ENCODE peak calls at places on chromosomes 6 and 20, in ten cellular contexts. W is stomach, K is mesendoderm, Y is A549, M is sigmoid colon, X is neural progenitor cell, P is fibroblast of lung, R is upper lobe of left lung, Z is breast epithelium, L is lower lobe of right lung. G is an unnamed sample.
A peak's percentile ranks its signal among the peaks of the same experiment; 100 is the strongest.

GRCh38 chr6:94487371-94487770 is 1068.0 kb upstream of the EPHA7 start:
- DNase-seq in W (no peak), K (no peak), Y (no peak), M (no peak), X (no peak), P (no peak), R (no peak), Z (no peak), L (no peak), G (no peak)

GRCh38 chr6:47323887-47324286 is 14.2 kb upstream of the TNFRSF21 start:
- DNase-seq in W (no peak), K (no peak), Y (no peak), M (no peak), X (no peak), P (no peak), R (no peak), Z (no peak), L (no peak), G (no peak)

GRCh38 chr20:13024581-13024980 is 15.8 kb downstream of the SPTLC3 start:
- DNase-seq in W (no peak), K (no peak), Y (no peak), M (no peak), X (no peak), P (no peak), R (no peak), Z (no peak), L (no peak), G (no peak)

GRCh38 chr6:34445313-34445860 is 19.5 kb upstream of the RPS10 start:
- DNase-seq in W (no peak), K (no peak), Y (no peak), M (no peak), X (no peak), P (no peak), R (no peak), Z (no peak), L (no peak), G (no peak)

GRCh38 chr20:47455133-47456040 is 46.3 kb upstream of the NCOA3 start:
- DNase-seq in W (no peak), K (no peak), Y (peak; percentile 86), M (no peak), X (no peak), P (peak; percentile 24), R (no peak), Z (no peak), L (no peak), G (no peak)

GRCh38 chr6:151325075-151326050 is 66.0 kb downstream of the ZBTB2 start:
- DNase-seq in W (peak; percentile 48), K (peak; percentile 48), Y (peak; percentile 84), M (peak; percentile 92), X (peak; percentile 68), P (peak; percentile 87), R (peak; percentile 87), Z (no peak), L (peak; percentile 72), G (no peak)

GRCh38 chr6:83199173-83199864 is 6.2 kb downstream of the RWDD2A start:
- DNase-seq in W (no peak), K (no peak), Y (no peak), M (no peak), X (no peak), P (no peak), R (no peak), Z (no peak), L (no peak), G (no peak)

GRCh38 chr6:105982761-105983600 is 103.2 kb upstream of the PRDM1 start:
- DNase-seq in W (no peak), K (no peak), Y (no peak), M (no peak), X (no peak), P (no peak), R (no peak), Z (no peak), L (no peak), G (no peak)

GRCh38 chr6:11190625-11191245 is 41.7 kb downstream of the NEDD9 start:
- DNase-seq in W (no peak), K (peak; percentile 72), Y (no peak), M (no peak), X (no peak), P (no peak), R (no peak), Z (no peak), L (no peak), G (no peak)

GRCh38 chr6:129133770-129134192 is 250.8 kb downstream of the LAMA2 start:
- DNase-seq in W (no peak), K (no peak), Y (no peak), M (no peak), X (no peak), P (peak; percentile 43), R (no peak), Z (no peak), L (no peak), G (no peak)

GRCh38 chr6:108622601-108623335 is 62.1 kb downstream of the FOXO3 start:
- DNase-seq in W (no peak), K (no peak), Y (peak; percentile 10), M (peak; percentile 80), X (no peak), P (peak; percentile 96), R (no peak), Z (no peak), L (peak; percentile 61), G (no peak)

GRCh38 chr20:45328451-45328850 is 19.8 kb downstream of the SDC4 start:
- DNase-seq in W (no peak), K (no peak), Y (no peak), M (no peak), X (no peak), P (no peak), R (no peak), Z (no peak), L (no peak), G (no peak)

GRCh38 chr20:23774081-23774480 is 23.3 kb upstream of the CST1 start:
- DNase-seq in W (no peak), K (no peak), Y (no peak), M (no peak), X (no peak), P (no peak), R (no peak), Z (no peak), L (no peak), G (no peak)

GRCh38 chr6:33289784-33290315 is 449 bp downstream of the PFDN6 start:
- DNase-seq in W (no peak), K (no peak), Y (no peak), M (no peak), X (no peak), P (no peak), R (no peak), Z (no peak), L (no peak), G (no peak)

GRCh38 chr6:33288942-33289783 is at the start of the genes PFDN6 and WDR46:
- DNase-seq in W (peak; percentile 84), K (peak; percentile 95), Y (peak; percentile 86), M (peak; percentile 93), X (peak; percentile 90), P (peak; percentile 90), R (peak; percentile 72), Z (peak; percentile 83), L (peak; percentile 83), G (peak; percentile 78)

GRCh38 chr6:33290459-33290858 is 1.1 kb downstream of the PFDN6 start:
- DNase-seq in W (no peak), K (no peak), Y (no peak), M (no peak), X (no peak), P (no peak), R (no peak), Z (no peak), L (no peak), G (no peak)

GRCh38 chr6:33286946-33287914 is 1.8 kb downstream of the WDR46 start:
- DNase-seq in W (no peak), K (no peak), Y (no peak), M (no peak), X (no peak), P (no peak), R (no peak), Z (no peak), L (no peak), G (no peak)

GRCh38 chr6:33288141-33288941 is 698 bp downstream of the WDR46 start:
- DNase-seq in W (no peak), K (no peak), Y (no peak), M (no peak), X (no peak), P (no peak), R (peak; percentile 72), Z (no peak), L (peak; percentile 47), G (no peak)
- H3K27ac ChIP-seq in W (peak overlapping the region; percentile 42), K (no peak overlapping the region), Y (peak overlapping the region; percentile 80), M (peak overlapping the region; percentile 84), X (no peak overlapping the region), P (peak overlapping the region; percentile 75), R (peak overlapping the region; percentile 71), Z (peak overlapping the region; percentile 85), L (peak overlapping the region; percentile 75), G (peak overlapping the region; percentile 81)

GRCh38 chr6:26332843-26333242 is 32.2 kb upstream of the BTN3A2 start:
- DNase-seq in W (no peak), K (no peak), Y (no peak), M (no peak), X (no peak), P (no peak), R (no peak), Z (no peak), L (no peak), G (no peak)
- H3K4me3 ChIP-seq in W (no peak overlapping the region), K (no peak overlapping the region), Y (no peak overlapping the region), M (no peak overlapping the region), X (peak overlapping the region; percentile 82), P (no peak overlapping the region), R (no peak overlapping the region), Z (no peak overlapping the region), L (no peak overlapping the region), G (no peak overlapping the region)

DNA sequence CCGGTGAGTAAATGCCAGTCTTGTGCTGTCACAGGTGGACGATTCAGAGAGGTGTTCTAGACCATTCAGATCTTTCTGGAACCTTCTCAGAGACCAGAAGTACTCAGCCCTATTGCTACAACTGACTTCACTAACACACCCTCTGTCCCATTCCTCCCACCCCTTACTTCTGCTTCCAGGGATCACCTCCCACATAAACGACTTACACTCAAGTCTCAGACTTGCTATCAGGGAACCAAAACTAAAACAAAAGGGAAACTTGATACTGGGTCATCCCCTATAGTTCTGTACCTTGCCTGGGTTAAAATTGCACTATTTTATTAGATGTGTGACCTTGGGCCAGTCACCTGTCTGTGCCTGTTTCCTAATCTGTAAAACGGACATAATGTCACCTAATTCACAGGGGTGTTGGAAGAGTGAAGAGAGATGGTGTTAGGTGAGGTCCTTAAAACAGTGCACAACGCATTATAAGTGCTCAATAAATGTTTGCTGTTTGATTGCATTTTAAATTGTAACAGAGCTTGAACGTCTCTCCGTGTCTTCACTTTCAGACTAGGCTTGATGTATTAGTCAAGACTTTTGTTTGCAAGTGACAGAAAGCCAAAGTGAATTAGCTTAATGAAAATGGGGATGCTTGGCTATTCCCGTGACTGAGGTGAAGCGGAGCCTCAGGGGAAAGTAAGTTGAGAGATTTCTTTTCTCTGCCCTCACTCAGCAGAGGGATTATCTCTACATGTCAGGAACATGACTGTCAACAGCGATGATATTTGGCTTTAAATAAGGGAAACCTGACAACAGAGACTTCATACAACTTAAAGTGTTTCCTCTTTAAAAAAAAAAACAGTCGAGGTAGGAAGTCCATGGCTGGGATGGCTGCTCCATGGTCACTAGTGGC is 3.0 kb upstream of the SRXN1 start:
- DNase-seq in W (no peak), K (no peak), Y (no peak), M (no peak), X (no peak), P (no peak), R (no peak), Z (no peak), L (no peak), G (no peak)
- H3K4me1 ChIP-seq in W (peaks cover 24% of the 10 kb centered on the region), K (peaks cover 29% of the 10 kb centered on the region), Y (peaks cover 47% of the 10 kb centered on the region), M (no peaks in the 10 kb centered on the region), X (peaks cover 16% of the 10 kb centered on the region), P (peaks cover 16% of the 10 kb centered on the region), R (peaks cover 35% of the 10 kb centered on the region), Z (no peaks in the 10 kb centered on the region), L (peaks cover 41% of the 10 kb centered on the region), G (peaks cover 24% of the 10 kb centered on the region)

GRCh38 chr20:57504411-57504810 is 20.5 kb downstream of the CTCFL start:
- DNase-seq in W (no peak), K (no peak), Y (no peak), M (no peak), X (no peak), P (no peak), R (no peak), Z (no peak), L (no peak), G (no peak)
- H3K27ac ChIP-seq in W (no peak overlapping the region), K (no peak overlapping the region), Y (no peak overlapping the region), M (no peak overlapping the region), X (no peak overlapping the region), P (no peak overlapping the region), R (no peak overlapping the region), Z (no peak overlapping the region), L (no peak overlapping the region), G (no peak overlapping the region)

G was measured in CD4-positive, CD25-positive, alpha-beta regulatory T cell.